ENCODE peak calls at places on chromosomes 2 and 18, in five cellular contexts. One of them, this sample, is unnamed.

GRCh38 chr2:28401948-28402550 is 9.4 kb downstream of the FOSL2 start:
- DNase-seq in neuronal stem cell: no peak
- DNase-seq in spleen: no peak
- DNase-seq in HepG2: no peak
- DNase-seq in BJ: no peak
- DNase-seq in this sample: no peak

GRCh38 chr18:57210101-57210661 is 63.3 kb downstream of the BOD1L2 start:
- DNase-seq in neuronal stem cell: peak
- DNase-seq in spleen: no peak
- DNase-seq in HepG2: peak
- DNase-seq in BJ: peak
- DNase-seq in this sample: peak

GRCh38 chr2:45913539-45913938 is 262.1 kb downstream of the PRKCE start:
- DNase-seq in neuronal stem cell: no peak
- DNase-seq in spleen: no peak
- DNase-seq in HepG2: no peak
- DNase-seq in BJ: no peak
- DNase-seq in this sample: no peak

GRCh38 chr2:163647300-163647699 is 88.5 kb downstream of the FIGN start:
- DNase-seq in neuronal stem cell: no peak
- DNase-seq in spleen: no peak
- DNase-seq in HepG2: no peak
- DNase-seq in BJ: no peak
- DNase-seq in this sample: no peak

GRCh38 chr2:221567809-221568208 is 4.3 kb downstream of the EPHA4 start:
- DNase-seq in neuronal stem cell: no peak
- DNase-seq in spleen: no peak
- DNase-seq in HepG2: no peak
- DNase-seq in BJ: no peak
- DNase-seq in this sample: no peak

GRCh38 chr18:23992119-23992940 is 22.2 kb upstream of the TTC39C start:
- DNase-seq in neuronal stem cell: no peak
- DNase-seq in spleen: no peak
- DNase-seq in HepG2: no peak
- DNase-seq in BJ: no peak
- DNase-seq in this sample: no peak

GRCh38 chr2:205673312-205673711 is 9.0 kb upstream of the NRP2 start:
- DNase-seq in neuronal stem cell: no peak
- DNase-seq in spleen: no peak
- DNase-seq in HepG2: no peak
- DNase-seq in BJ: no peak
- DNase-seq in this sample: no peak

GRCh38 chr2:176613358-176614032 is 344.3 kb downstream of the MTX2 start:
- DNase-seq in neuronal stem cell: no peak
- DNase-seq in spleen: no peak
- DNase-seq in HepG2: no peak
- DNase-seq in BJ: no peak
- DNase-seq in this sample: no peak

GRCh38 chr2:166494140-166494544 is at the start of gene SCN7A:
- DNase-seq in neuronal stem cell: peak
- DNase-seq in spleen: peak
- DNase-seq in HepG2: no peak
- DNase-seq in BJ: no peak
- DNase-seq in this sample: no peak

GRCh38 chr2:163341426-163341825 is 394.4 kb downstream of the FIGN start:
- DNase-seq in neuronal stem cell: no peak
- DNase-seq in spleen: no peak
- DNase-seq in HepG2: no peak
- DNase-seq in BJ: no peak
- DNase-seq in this sample: no peak

GRCh38 chr2:20226152-20226545 is 1.2 kb upstream of the SDC1 start:
- DNase-seq in neuronal stem cell: no peak
- DNase-seq in spleen: no peak
- DNase-seq in HepG2: no peak
- DNase-seq in BJ: no peak
- DNase-seq in this sample: no peak

GRCh38 chr2:170714156-170715061 is 728 bp upstream of the SP5 start:
- DNase-seq in neuronal stem cell: peak
- DNase-seq in spleen: no peak
- DNase-seq in HepG2: no peak
- DNase-seq in BJ: no peak
- DNase-seq in this sample: no peak

GRCh38 chr2:168194784-168195522 is 52.4 kb downstream of the STK39 start:
- DNase-seq in neuronal stem cell: no peak
- DNase-seq in spleen: peak
- DNase-seq in HepG2: no peak
- DNase-seq in BJ: no peak
- DNase-seq in this sample: no peak

GRCh38 chr2:72173640-72174321 is 26.1 kb upstream of the CYP26B1 start:
- DNase-seq in neuronal stem cell: no peak
- DNase-seq in spleen: no peak
- DNase-seq in HepG2: no peak
- DNase-seq in BJ: no peak
- DNase-seq in this sample: no peak

GRCh38 chr2:119598576-119598975 is 54.3 kb downstream of the CFAP221 start:
- DNase-seq in neuronal stem cell: no peak
- DNase-seq in spleen: no peak
- DNase-seq in HepG2: no peak
- DNase-seq in BJ: no peak
- DNase-seq in this sample: peak

GRCh38 chr2:225458431-225459117 is 59.1 kb downstream of the NYAP2 start:
- DNase-seq in neuronal stem cell: no peak
- DNase-seq in spleen: no peak
- DNase-seq in HepG2: no peak
- DNase-seq in BJ: no peak
- DNase-seq in this sample: no peak

GRCh38 chr2:236557894-236558532 is 11.6 kb upstream of the ACKR3 start:
- DNase-seq in neuronal stem cell: no peak
- DNase-seq in spleen: no peak
- DNase-seq in HepG2: no peak
- DNase-seq in BJ: no peak
- DNase-seq in this sample: no peak

GRCh38 chr2:7377861-7378569 is 460.8 kb downstream of the RNF144A start:
- DNase-seq in neuronal stem cell: no peak
- DNase-seq in spleen: no peak
- DNase-seq in HepG2: no peak
- DNase-seq in BJ: no peak
- DNase-seq in this sample: no peak

GRCh38 chr2:131493199-131494018 is 1.2 kb upstream of the MZT2A start:
- DNase-seq in neuronal stem cell: no peak
- DNase-seq in spleen: peak
- DNase-seq in HepG2: peak
- DNase-seq in BJ: no peak
- DNase-seq in this sample: no peak

GRCh38 chr2:149601141-149601796 is 13.7 kb upstream of the MMADHC start:
- DNase-seq in neuronal stem cell: no peak
- DNase-seq in spleen: no peak
- DNase-seq in HepG2: no peak
- DNase-seq in BJ: no peak
- DNase-seq in this sample: peak

GRCh38 chr2:57864926-57865325 is 181.7 kb upstream of the VRK2 start:
- DNase-seq in neuronal stem cell: no peak
- DNase-seq in spleen: no peak
- DNase-seq in HepG2: no peak
- DNase-seq in BJ: no peak
- DNase-seq in this sample: no peak

GRCh38 chr2:225008935-225009334 is 33.3 kb downstream of the DOCK10 start:
- DNase-seq in neuronal stem cell: no peak
- DNase-seq in spleen: no peak
- DNase-seq in HepG2: peak
- DNase-seq in BJ: no peak
- DNase-seq in this sample: no peak

GRCh38 chr2:1973636-1974035 is 229.3 kb upstream of the PXDN start:
- DNase-seq in neuronal stem cell: no peak
- DNase-seq in spleen: no peak
- DNase-seq in HepG2: no peak
- DNase-seq in BJ: no peak
- DNase-seq in this sample: no peak

GRCh38 chr2:42369551-42370229 is 8.7 kb upstream of the COX7A2L start:
- DNase-seq in neuronal stem cell: no peak
- DNase-seq in spleen: no peak
- DNase-seq in HepG2: no peak
- DNase-seq in BJ: no peak
- DNase-seq in this sample: no peak

DNA sequence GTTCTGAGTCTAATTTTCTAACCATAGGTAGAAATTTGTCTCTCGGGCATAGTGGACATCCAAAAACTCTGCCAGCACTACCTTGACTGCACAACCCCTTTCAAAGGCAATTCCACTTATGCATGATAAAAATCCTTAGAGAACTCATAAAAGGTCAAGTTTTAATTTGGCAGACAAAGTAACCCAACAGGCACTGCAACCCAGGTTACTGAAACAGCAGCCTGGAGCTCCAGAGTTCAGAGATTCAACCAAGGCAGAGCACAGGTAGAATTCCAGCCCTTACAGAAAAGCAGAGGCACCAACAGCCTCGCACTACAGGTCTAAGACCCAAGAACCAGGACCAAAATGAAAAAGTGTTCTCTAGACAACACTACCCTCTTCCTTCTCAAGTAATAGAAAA is 1.8 kb downstream of the DTNB start:
- DNase-seq in neuronal stem cell: no peak
- DNase-seq in spleen: no peak
- DNase-seq in HepG2: no peak
- DNase-seq in BJ: no peak
- DNase-seq in this sample: no peak
- H3K4me3 ChIP-seq in neuronal stem cell: no peak
- H3K4me3 ChIP-seq in spleen: no peak
- H3K4me3 ChIP-seq in HepG2: no peak
- H3K4me3 ChIP-seq in BJ: no peak
- H3K4me3 ChIP-seq in this sample: no peak

GRCh38 chr2:127024769-127025356 is 82.1 kb downstream of the BIN1 start:
- DNase-seq in neuronal stem cell: peak
- DNase-seq in spleen: peak
- DNase-seq in HepG2: no peak
- DNase-seq in BJ: no peak
- DNase-seq in this sample: no peak
- H3K4me3 ChIP-seq in neuronal stem cell: peak
- H3K4me3 ChIP-seq in spleen: peak
- H3K4me3 ChIP-seq in HepG2: no peak
- H3K4me3 ChIP-seq in BJ: peak
- H3K4me3 ChIP-seq in this sample: peak

GRCh38 chr2:8456149-8457091 is 225.4 kb upstream of the ID2 start:
- DNase-seq in neuronal stem cell: no peak
- DNase-seq in spleen: no peak
- DNase-seq in HepG2: no peak
- DNase-seq in BJ: no peak
- DNase-seq in this sample: no peak

GRCh38 chr2:8457092-8457481 is 224.8 kb upstream of the ID2 start:
- DNase-seq in neuronal stem cell: no peak
- DNase-seq in spleen: peak
- DNase-seq in HepG2: no peak
- DNase-seq in BJ: no peak
- DNase-seq in this sample: no peak

GRCh38 chr2:8459474-8459873 is 222.4 kb upstream of the ID2 start:
- DNase-seq in neuronal stem cell: no peak
- DNase-seq in spleen: no peak
- DNase-seq in HepG2: no peak
- DNase-seq in BJ: no peak
- DNase-seq in this sample: no peak

GRCh38 chr2:8458461-8459459 is 223.1 kb upstream of the ID2 start:
- DNase-seq in neuronal stem cell: no peak
- DNase-seq in spleen: no peak
- DNase-seq in HepG2: no peak
- DNase-seq in BJ: no peak
- DNase-seq in this sample: no peak

GRCh38 chr2:8457620-8458255 is 224.1 kb upstream of the ID2 start:
- DNase-seq in neuronal stem cell: no peak
- DNase-seq in spleen: no peak
- DNase-seq in HepG2: no peak
- DNase-seq in BJ: no peak
- DNase-seq in this sample: no peak
- H3K4me3 ChIP-seq in neuronal stem cell: no peak
- H3K4me3 ChIP-seq in spleen: peak
- H3K4me3 ChIP-seq in HepG2: no peak
- H3K4me3 ChIP-seq in BJ: no peak
- H3K4me3 ChIP-seq in this sample: peak

DNA sequence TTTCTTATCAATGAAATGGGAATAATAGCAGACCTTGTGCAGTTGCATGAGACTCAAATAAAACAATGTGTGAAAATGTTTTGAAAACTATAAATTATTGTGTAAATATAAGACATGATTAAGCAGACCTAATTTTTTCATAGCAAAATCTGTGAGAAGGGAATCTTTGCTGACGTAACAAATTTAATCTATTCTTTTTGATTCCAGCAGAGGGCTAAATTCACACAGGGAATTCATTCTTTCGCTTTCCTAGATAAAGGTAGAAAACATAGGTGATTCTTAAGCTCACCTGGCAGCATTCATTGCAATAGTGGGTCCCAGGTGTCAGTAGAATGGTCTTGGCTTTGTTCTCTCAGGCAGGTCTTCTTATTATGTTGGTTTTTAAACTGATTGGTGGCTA is 450.0 kb upstream of the GCFC2 start:
- DNase-seq in neuronal stem cell: no peak
- DNase-seq in spleen: no peak
- DNase-seq in HepG2: no peak
- DNase-seq in BJ: no peak
- DNase-seq in this sample: no peak
- H3K4me3 ChIP-seq in neuronal stem cell: no peak
- H3K4me3 ChIP-seq in spleen: no peak
- H3K4me3 ChIP-seq in HepG2: no peak
- H3K4me3 ChIP-seq in BJ: no peak
- H3K4me3 ChIP-seq in this sample: no peak

GRCh38 chr2:218367415-218368149 is 10.9 kb downstream of the CATIP start:
- DNase-seq in neuronal stem cell: peak
- DNase-seq in spleen: peak
- DNase-seq in HepG2: no peak
- DNase-seq in BJ: no peak
- DNase-seq in this sample: no peak
- H3K4me3 ChIP-seq in neuronal stem cell: peak
- H3K4me3 ChIP-seq in spleen: peak
- H3K4me3 ChIP-seq in HepG2: no peak
- H3K4me3 ChIP-seq in BJ: peak
- H3K4me3 ChIP-seq in this sample: peak

GRCh38 chr2:88606371-88607030 is 20.8 kb downstream of the EIF2AK3 start:
- DNase-seq in neuronal stem cell: no peak
- DNase-seq in spleen: no peak
- DNase-seq in HepG2: no peak
- DNase-seq in BJ: no peak
- DNase-seq in this sample: no peak
- H3K4me3 ChIP-seq in neuronal stem cell: no peak
- H3K4me3 ChIP-seq in spleen: no peak
- H3K4me3 ChIP-seq in HepG2: no peak
- H3K4me3 ChIP-seq in BJ: no peak
- H3K4me3 ChIP-seq in this sample: no peak

GRCh38 chr2:14633451-14634211 is 1.1 kb downstream of the LRATD1 start:
- DNase-seq in neuronal stem cell: peak
- DNase-seq in spleen: no peak
- DNase-seq in HepG2: no peak
- DNase-seq in BJ: no peak
- DNase-seq in this sample: no peak

GRCh38 chr2:14633031-14633430 is 514 bp downstream of the LRATD1 start:
- DNase-seq in neuronal stem cell: no peak
- DNase-seq in spleen: no peak
- DNase-seq in HepG2: no peak
- DNase-seq in BJ: no peak
- DNase-seq in this sample: no peak

GRCh38 chr2:14631676-14632075 is 841 bp upstream of the LRATD1 start:
- DNase-seq in neuronal stem cell: no peak
- DNase-seq in spleen: no peak
- DNase-seq in HepG2: no peak
- DNase-seq in BJ: no peak
- DNase-seq in this sample: no peak

GRCh38 chr2:14634223-14634884 is 1.8 kb downstream of the LRATD1 start:
- DNase-seq in neuronal stem cell: peak
- DNase-seq in spleen: peak
- DNase-seq in HepG2: peak
- DNase-seq in BJ: no peak
- DNase-seq in this sample: no peak

GRCh38 chr2:14632133-14632936 is at the start of gene LRATD1:
- DNase-seq in neuronal stem cell: peak
- DNase-seq in spleen: peak
- DNase-seq in HepG2: peak
- DNase-seq in BJ: no peak
- DNase-seq in this sample: no peak
- H3K4me3 ChIP-seq in neuronal stem cell: peak
- H3K4me3 ChIP-seq in spleen: peak
- H3K4me3 ChIP-seq in HepG2: peak
- H3K4me3 ChIP-seq in BJ: peak
- H3K4me3 ChIP-seq in this sample: peak